ENCODE peak calls at places on chromosomes 2 and 18, in four cellular contexts. I, G, E and Q are unnamed samples. For H3K4me1, the result is how much of the 10 kb centered on the place peaks cover.

GRCh38 chr2:43186679-43187374 is 39.6 kb downstream of the ZFP36L2 start:
- DNase-seq in I (peak), G (peak), E (no peak), Q (no peak)

GRCh38 chr2:233119123-233119522 is 59.0 kb downstream of the INPP5D start:
- DNase-seq in E (no peak), G (no peak), I (no peak), Q (no peak)

GRCh38 chr18:6203791-6204190 is 210.9 kb downstream of the L3MBTL4 start:
- DNase-seq in E (no peak), G (no peak), I (no peak), Q (no peak)

GRCh38 chr2:210020138-210020537 is 17.7 kb downstream of the RPE start:
- DNase-seq in G (no peak), E (no peak), I (no peak), Q (no peak)

GRCh38 chr18:68840554-68841263 is 42.8 kb downstream of the CCDC102B start:
- DNase-seq in E (no peak), I (peak), G (no peak), Q (peak)

GRCh38 chr2:67854798-67855197 is 208.0 kb downstream of the C1D start:
- DNase-seq in G (peak), E (peak), I (no peak), Q (no peak)

GRCh38 chr18:24817150-24818068 is 357.0 kb downstream of the HRH4 start:
- DNase-seq in I (no peak), G (no peak), E (no peak), Q (no peak)

GRCh38 chr2:150485871-150486538 is 1.5 kb downstream of the RND3 start:
- DNase-seq in E (peak), I (no peak), G (no peak), Q (peak)

GRCh38 chr18:61388010-61388409 is 54.8 kb downstream of the CDH20 start:
- DNase-seq in G (no peak), E (no peak), I (no peak), Q (no peak)

GRCh38 chr18:74819433-74820059 is 221.9 kb downstream of the ZNF407 start:
- DNase-seq in I (peak), G (no peak), E (peak), Q (peak)

GRCh38 chr18:63452273-63452672 is 24.5 kb upstream of the SERPINB5 start:
- DNase-seq in E (no peak), I (no peak), G (no peak), Q (no peak)
- TF ChIP-seq JUN in E (no peak), I (no peak), G (no peak), Q (no peak)

GRCh38 chr2:173427887-173428683 is 73.4 kb downstream of the CDCA7 start:
- DNase-seq in I (peak), E (no peak), G (no peak), Q (no peak)
- TF ChIP-seq MAFK in I (no peak), E (no peak), G (no peak), Q (no peak)

GRCh38 chr18:13376841-13377351 is 158.3 kb downstream of the LDLRAD4 start:
- DNase-seq in I (no peak), G (no peak), E (no peak), Q (no peak)
- H3K4me1 ChIP-seq in I (under half), G (under half), E (under half), Q (under half)

DNA sequence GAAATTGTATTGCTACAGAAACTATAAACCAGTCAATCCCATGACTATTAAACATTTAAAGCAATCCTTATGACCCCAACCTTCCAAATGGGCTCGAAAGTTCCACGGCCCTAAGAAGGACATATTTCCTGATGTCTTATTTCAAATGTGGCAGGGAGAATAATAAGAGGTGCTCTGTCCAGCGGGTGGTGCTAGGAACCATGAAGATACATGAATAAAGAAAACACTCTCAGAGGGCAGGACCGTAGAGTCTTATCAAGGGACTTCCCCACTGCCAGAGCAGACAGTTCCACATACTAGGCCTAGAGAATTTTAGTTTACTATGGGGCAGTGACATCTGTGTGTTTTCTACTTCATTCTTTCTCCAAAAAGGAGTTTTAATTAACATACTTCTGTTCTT is 187.1 kb upstream of the PIK3C3 start:
- DNase-seq in E (no peak), G (no peak), I (no peak), Q (peak)
- TF ChIP-seq JUN in E (no peak), G (no peak), I (no peak), Q (no peak)

GRCh38 chr2:25557179-25558036 is 116.0 kb downstream of the DTNB start:
- DNase-seq in E (no peak), G (no peak), I (no peak), Q (no peak)

GRCh38 chr2:25546852-25547251 is 126.5 kb downstream of the DTNB start:
- DNase-seq in G (no peak), I (no peak), E (no peak), Q (no peak)

GRCh38 chr2:25548587-25548986 is 124.8 kb downstream of the DTNB start:
- DNase-seq in I (no peak), G (no peak), E (no peak), Q (no peak)

GRCh38 chr2:25558262-25558661 is 115.1 kb downstream of the DTNB start:
- DNase-seq in I (no peak), E (no peak), G (no peak), Q (no peak)

GRCh38 chr2:25552343-25552742 is 121.0 kb downstream of the DTNB start:
- DNase-seq in E (no peak), G (no peak), I (no peak), Q (no peak)
- TF ChIP-seq MAFK in E (no peak), G (no peak), I (no peak), Q (no peak)

DNA sequence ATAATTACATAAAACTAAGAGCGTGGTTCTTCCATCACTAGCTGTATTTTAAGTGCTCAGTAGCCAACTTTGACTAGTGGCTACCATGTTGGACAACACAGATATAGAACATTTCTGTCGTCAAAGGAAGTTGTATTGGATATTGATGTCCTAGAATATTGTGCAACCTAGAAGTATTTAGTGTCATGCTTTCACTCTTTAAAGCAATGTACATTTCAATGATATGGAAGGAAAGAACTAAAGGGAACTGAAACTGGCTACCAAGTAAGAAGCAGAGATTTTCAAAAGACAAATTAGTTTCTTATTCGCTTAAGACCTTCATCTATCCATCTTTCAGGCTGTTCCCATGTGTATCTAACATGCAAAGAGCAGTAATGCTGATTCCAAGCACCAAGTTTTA is 85.4 kb upstream of the EML6 start:
- DNase-seq in I (no peak), G (no peak), E (no peak), Q (no peak)
- H3K4me1 ChIP-seq in I (under half), G (under half), E (under half), Q (half or more)

DNA sequence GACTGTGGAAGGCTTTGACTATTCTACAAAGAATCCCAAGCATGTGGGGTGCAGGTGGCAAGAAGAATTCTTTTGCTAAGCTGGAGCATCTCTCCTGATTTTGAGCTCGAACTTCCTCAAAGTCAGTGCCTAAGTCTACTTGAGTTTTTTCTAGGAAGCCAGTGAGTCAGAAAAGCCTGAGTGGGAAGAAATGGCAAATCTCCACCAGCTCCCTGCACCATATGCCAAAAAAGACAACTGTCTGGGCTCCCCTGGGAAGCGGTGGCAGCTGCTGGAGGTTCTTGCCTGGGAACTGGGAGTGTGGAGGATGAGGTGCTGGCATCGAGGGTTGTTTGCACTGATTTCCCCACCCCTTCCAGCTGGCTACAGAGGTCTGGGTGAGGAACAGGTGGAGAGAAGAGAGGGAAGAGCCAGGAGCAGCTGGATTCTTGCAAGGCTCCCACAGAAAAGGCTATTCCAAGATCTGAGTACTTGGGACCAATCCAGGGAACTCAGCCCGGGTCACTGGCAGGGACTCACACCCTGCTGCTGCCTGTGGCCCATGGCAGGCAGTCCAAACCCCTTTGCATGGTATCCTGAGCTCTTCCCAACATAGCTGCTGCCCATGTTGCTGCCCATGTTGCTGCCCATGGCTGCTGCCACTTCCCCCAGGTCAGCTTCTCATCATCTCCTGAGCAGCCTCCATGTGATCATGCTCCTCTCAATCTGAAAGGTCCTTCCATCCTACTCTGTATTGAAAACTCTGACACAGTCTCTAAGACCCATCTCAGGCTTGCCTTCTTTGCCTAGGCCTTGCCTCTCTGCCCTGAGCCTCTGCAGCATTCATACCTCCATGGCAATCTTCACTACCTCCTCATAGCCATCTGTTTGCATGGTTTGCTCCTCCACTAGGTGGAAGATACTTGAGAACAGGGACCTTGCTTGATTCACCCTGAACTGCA is 128.3 kb upstream of the SPATS2L start:
- DNase-seq in E (no peak), I (no peak), G (no peak), Q (peak)
- TF ChIP-seq JUN in E (no peak), I (no peak), G (no peak), Q (no peak)

DNA sequence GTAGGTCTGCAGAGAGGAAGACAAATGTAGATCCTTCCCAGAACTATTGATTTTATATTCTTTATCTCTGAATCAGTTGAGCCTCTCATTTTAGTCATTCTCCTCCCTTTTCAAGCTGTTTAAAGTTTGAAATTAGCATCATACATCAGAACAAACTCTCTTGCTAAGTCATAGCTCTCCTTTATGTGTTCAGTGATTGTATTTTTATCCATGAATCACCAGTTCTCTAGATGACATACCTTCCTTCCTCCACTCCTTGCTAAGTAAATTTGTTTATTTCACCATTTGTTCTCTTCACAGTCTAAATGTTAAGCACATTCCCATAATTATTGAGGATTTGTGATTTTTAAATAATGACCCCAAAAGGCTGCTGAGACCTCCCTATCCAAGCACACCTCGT is 63.5 kb upstream of the RAPGEF4 start:
- DNase-seq in G (no peak), I (no peak), E (no peak), Q (peak)
- TF ChIP-seq MAFK in G (no peak), I (no peak), E (no peak), Q (peak)

GRCh38 chr18:51185075-51185474 is 12.4 kb downstream of the MEX3C start:
- DNase-seq in G (no peak), I (no peak), E (no peak), Q (no peak)
- H3K4me1 ChIP-seq in G (under half), I (under half), E (under half), Q (under half)